ENCODE peak calls at places on chromosomes 6 and 20, in nine cellular contexts. One of them, this sample, is unnamed.

GRCh38 chr20:50436696-50437095 is 73.5 kb upstream of the PTPN1 start:
- DNase-seq in Karpas-422: no peak
- DNase-seq in smooth muscle cell of the brain vasculature: no peak
- DNase-seq in lung: no peak
- DNase-seq in thyroid gland: no peak
- DNase-seq in GM04503: no peak
- DNase-seq in NCI-H510A: no peak
- DNase-seq in breast epithelium: no peak
- DNase-seq in GM10248: no peak
- DNase-seq in this sample: no peak

GRCh38 chr6:142240203-142240602 is 61.6 kb upstream of the ADGRG6 start:
- DNase-seq in breast epithelium: no peak
- DNase-seq in NCI-H510A: no peak
- DNase-seq in smooth muscle cell of the brain vasculature: no peak
- DNase-seq in Karpas-422: peak
- DNase-seq in GM10248: no peak
- DNase-seq in thyroid gland: no peak
- DNase-seq in GM04503: no peak
- DNase-seq in lung: no peak
- DNase-seq in this sample: no peak

GRCh38 chr6:79670789-79671188 is 39.7 kb downstream of the SH3BGRL2 start:
- DNase-seq in thyroid gland: no peak
- DNase-seq in GM04503: no peak
- DNase-seq in Karpas-422: no peak
- DNase-seq in smooth muscle cell of the brain vasculature: no peak
- DNase-seq in NCI-H510A: no peak
- DNase-seq in GM10248: no peak
- DNase-seq in breast epithelium: no peak
- DNase-seq in lung: no peak
- DNase-seq in this sample: no peak

GRCh38 chr6:13511913-13512717 is 24.7 kb upstream of the GFOD1 start:
- DNase-seq in lung: no peak
- DNase-seq in thyroid gland: peak
- DNase-seq in GM10248: no peak
- DNase-seq in Karpas-422: no peak
- DNase-seq in breast epithelium: no peak
- DNase-seq in NCI-H510A: no peak
- DNase-seq in smooth muscle cell of the brain vasculature: peak
- DNase-seq in GM04503: no peak
- DNase-seq in this sample: no peak

GRCh38 chr6:10425973-10426780 is 11.3 kb upstream of the TFAP2A start:
- DNase-seq in GM04503: no peak
- DNase-seq in smooth muscle cell of the brain vasculature: no peak
- DNase-seq in thyroid gland: no peak
- DNase-seq in GM10248: no peak
- DNase-seq in Karpas-422: peak
- DNase-seq in NCI-H510A: no peak
- DNase-seq in breast epithelium: peak
- DNase-seq in lung: no peak
- DNase-seq in this sample: no peak

GRCh38 chr6:115910147-115910546 is 150.5 kb downstream of the FRK start:
- DNase-seq in breast epithelium: no peak
- DNase-seq in GM04503: no peak
- DNase-seq in smooth muscle cell of the brain vasculature: no peak
- DNase-seq in thyroid gland: no peak
- DNase-seq in lung: no peak
- DNase-seq in Karpas-422: no peak
- DNase-seq in NCI-H510A: no peak
- DNase-seq in GM10248: no peak
- DNase-seq in this sample: no peak

GRCh38 chr20:34992751-34993417 is 37.2 kb downstream of the MYH7B start:
- DNase-seq in smooth muscle cell of the brain vasculature: no peak
- DNase-seq in breast epithelium: no peak
- DNase-seq in GM10248: no peak
- DNase-seq in thyroid gland: no peak
- DNase-seq in Karpas-422: no peak
- DNase-seq in GM04503: no peak
- DNase-seq in NCI-H510A: no peak
- DNase-seq in lung: no peak
- DNase-seq in this sample: no peak

GRCh38 chr20:58693226-58694006 is 816 bp downstream of the NPEPL1 start:
- DNase-seq in breast epithelium: no peak
- DNase-seq in Karpas-422: peak
- DNase-seq in lung: no peak
- DNase-seq in smooth muscle cell of the brain vasculature: no peak
- DNase-seq in GM04503: no peak
- DNase-seq in NCI-H510A: no peak
- DNase-seq in thyroid gland: peak
- DNase-seq in GM10248: no peak
- DNase-seq in this sample: peak

GRCh38 chr6:9523462-9523861 is 891.4 kb downstream of the TFAP2A start:
- DNase-seq in Karpas-422: no peak
- DNase-seq in GM04503: peak
- DNase-seq in thyroid gland: no peak
- DNase-seq in breast epithelium: no peak
- DNase-seq in smooth muscle cell of the brain vasculature: no peak
- DNase-seq in GM10248: no peak
- DNase-seq in lung: no peak
- DNase-seq in NCI-H510A: no peak
- DNase-seq in this sample: no peak

GRCh38 chr6:11994875-11995461 is 17.1 kb upstream of the HIVEP1 start:
- DNase-seq in smooth muscle cell of the brain vasculature: no peak
- DNase-seq in Karpas-422: no peak
- DNase-seq in NCI-H510A: no peak
- DNase-seq in lung: no peak
- DNase-seq in thyroid gland: no peak
- DNase-seq in GM04503: no peak
- DNase-seq in breast epithelium: no peak
- DNase-seq in GM10248: no peak
- DNase-seq in this sample: no peak

GRCh38 chr6:37020426-37021211 is 15.2 kb downstream of the FGD2 start:
- DNase-seq in GM04503: no peak
- DNase-seq in Karpas-422: no peak
- DNase-seq in thyroid gland: no peak
- DNase-seq in NCI-H510A: peak
- DNase-seq in GM10248: no peak
- DNase-seq in lung: no peak
- DNase-seq in breast epithelium: no peak
- DNase-seq in smooth muscle cell of the brain vasculature: no peak
- DNase-seq in this sample: no peak

GRCh38 chr6:106037060-106037459 is 49.1 kb upstream of the PRDM1 start:
- DNase-seq in smooth muscle cell of the brain vasculature: no peak
- DNase-seq in GM04503: peak
- DNase-seq in lung: no peak
- DNase-seq in NCI-H510A: no peak
- DNase-seq in Karpas-422: no peak
- DNase-seq in thyroid gland: no peak
- DNase-seq in breast epithelium: no peak
- DNase-seq in GM10248: no peak
- DNase-seq in this sample: no peak

GRCh38 chr6:28953039-28953872 is 29.5 kb upstream of the TRIM27 start:
- DNase-seq in GM10248: peak
- DNase-seq in smooth muscle cell of the brain vasculature: no peak
- DNase-seq in thyroid gland: peak
- DNase-seq in Karpas-422: peak
- DNase-seq in breast epithelium: no peak
- DNase-seq in NCI-H510A: no peak
- DNase-seq in lung: peak
- DNase-seq in GM04503: no peak
- DNase-seq in this sample: peak

GRCh38 chr20:25000268-25000801 is 7.8 kb upstream of the APMAP start:
- DNase-seq in NCI-H510A: peak
- DNase-seq in breast epithelium: peak
- DNase-seq in lung: peak
- DNase-seq in GM04503: peak
- DNase-seq in smooth muscle cell of the brain vasculature: no peak
- DNase-seq in thyroid gland: peak
- DNase-seq in Karpas-422: no peak
- DNase-seq in GM10248: no peak
- DNase-seq in this sample: no peak

GRCh38 chr20:6178537-6178936 is 55.7 kb upstream of the FERMT1 start:
- DNase-seq in GM04503: no peak
- DNase-seq in NCI-H510A: no peak
- DNase-seq in thyroid gland: no peak
- DNase-seq in smooth muscle cell of the brain vasculature: peak
- DNase-seq in GM10248: no peak
- DNase-seq in lung: no peak
- DNase-seq in breast epithelium: no peak
- DNase-seq in Karpas-422: peak
- DNase-seq in this sample: no peak

GRCh38 chr6:4941782-4942672 is 61.8 kb downstream of the RPP40 start:
- DNase-seq in breast epithelium: no peak
- DNase-seq in GM10248: peak
- DNase-seq in NCI-H510A: no peak
- DNase-seq in smooth muscle cell of the brain vasculature: peak
- DNase-seq in lung: peak
- DNase-seq in thyroid gland: peak
- DNase-seq in Karpas-422: no peak
- DNase-seq in GM04503: peak
- DNase-seq in this sample: no peak

GRCh38 chr6:170232186-170233002 is 58.5 kb downstream of the DLL1 start:
- DNase-seq in NCI-H510A: no peak
- DNase-seq in GM10248: no peak
- DNase-seq in Karpas-422: no peak
- DNase-seq in thyroid gland: no peak
- DNase-seq in smooth muscle cell of the brain vasculature: no peak
- DNase-seq in GM04503: no peak
- DNase-seq in breast epithelium: no peak
- DNase-seq in lung: no peak
- DNase-seq in this sample: no peak

GRCh38 chr20:49279677-49280462 is 2.0 kb upstream of the ZNFX1 start:
- DNase-seq in breast epithelium: no peak
- DNase-seq in lung: no peak
- DNase-seq in Karpas-422: no peak
- DNase-seq in NCI-H510A: no peak
- DNase-seq in GM10248: no peak
- DNase-seq in smooth muscle cell of the brain vasculature: no peak
- DNase-seq in thyroid gland: no peak
- DNase-seq in GM04503: no peak
- DNase-seq in this sample: no peak

GRCh38 chr6:169556758-169557505 is 144.9 kb downstream of the WDR27 start:
- DNase-seq in lung: no peak
- DNase-seq in thyroid gland: no peak
- DNase-seq in GM10248: peak
- DNase-seq in smooth muscle cell of the brain vasculature: no peak
- DNase-seq in NCI-H510A: no peak
- DNase-seq in GM04503: no peak
- DNase-seq in breast epithelium: no peak
- DNase-seq in Karpas-422: peak
- DNase-seq in this sample: peak

GRCh38 chr6:115643762-115644161 is 416.9 kb downstream of the FRK start:
- DNase-seq in GM04503: no peak
- DNase-seq in Karpas-422: no peak
- DNase-seq in GM10248: no peak
- DNase-seq in breast epithelium: no peak
- DNase-seq in smooth muscle cell of the brain vasculature: no peak
- DNase-seq in thyroid gland: no peak
- DNase-seq in lung: no peak
- DNase-seq in NCI-H510A: no peak
- DNase-seq in this sample: no peak

GRCh38 chr6:111789593-111789992 is 83.7 kb downstream of the FYN start:
- DNase-seq in GM04503: no peak
- DNase-seq in smooth muscle cell of the brain vasculature: no peak
- DNase-seq in thyroid gland: no peak
- DNase-seq in GM10248: no peak
- DNase-seq in lung: no peak
- DNase-seq in breast epithelium: no peak
- DNase-seq in Karpas-422: no peak
- DNase-seq in NCI-H510A: no peak
- DNase-seq in this sample: no peak

GRCh38 chr20:10309326-10309725 is 90.7 kb downstream of the SNAP25 start:
- DNase-seq in NCI-H510A: no peak
- DNase-seq in lung: no peak
- DNase-seq in smooth muscle cell of the brain vasculature: peak
- DNase-seq in GM10248: no peak
- DNase-seq in GM04503: peak
- DNase-seq in Karpas-422: no peak
- DNase-seq in thyroid gland: no peak
- DNase-seq in breast epithelium: no peak
- DNase-seq in this sample: no peak

This sample was measured in central memory CD4-positive, alpha-beta T cell.